ENCODE peak calls at places on chromosomes 2 and 18, in nine cellular contexts. Y, C, Z, W, X, K, B, L and R are unnamed samples.

GRCh38 chr2:222492683-222493082 is 68.3 kb downstream of the SGPP2 start:
- DNase-seq in Y (no peak), C (no peak), Z (no peak), W (no peak), X (no peak), K (no peak), B (no peak), L (no peak), R (no peak)

GRCh38 chr18:48859311-48860275 is 91.2 kb downstream of the SMAD7 start:
- DNase-seq in Y (peak), C (no peak), Z (no peak), W (peak), X (peak), K (peak), B (no peak), L (no peak), R (peak)

GRCh38 chr2:238988752-238989151 is 140.9 kb downstream of the TWIST2 start:
- DNase-seq in Y (no peak), C (no peak), Z (no peak), W (no peak), X (no peak), K (no peak), B (no peak), L (no peak), R (no peak)

GRCh38 chr18:5824370-5824984 is 70.8 kb downstream of the TMEM200C start:
- DNase-seq in Y (no peak), C (no peak), Z (no peak), W (no peak), X (no peak), K (no peak), B (no peak), L (no peak), R (no peak)

GRCh38 chr2:85924522-85924921 is 35.7 kb upstream of the ST3GAL5 start:
- DNase-seq in Y (peak), C (no peak), Z (no peak), W (no peak), X (no peak), K (no peak), B (peak), L (no peak), R (peak)

GRCh38 chr18:28407681-28408080 is 230.8 kb upstream of the CDH2 start:
- DNase-seq in Y (no peak), C (no peak), Z (no peak), W (no peak), X (no peak), K (no peak), B (peak), L (no peak), R (no peak)

GRCh38 chr2:85578243-85579180 is 1.1 kb downstream of the VAMP8 start:
- DNase-seq in Y (no peak), C (no peak), Z (no peak), W (no peak), X (no peak), K (no peak), B (no peak), L (peak), R (no peak)

GRCh38 chr2:11829947-11830707 is 83.7 kb downstream of the LPIN1 start:
- DNase-seq in Y (peak), C (peak), Z (peak), W (peak), X (peak), K (peak), B (peak), L (peak), R (peak)

GRCh38 chr2:61247204-61247812 is 85.3 kb downstream of the C2orf74 start:
- DNase-seq in Y (peak), C (no peak), Z (no peak), W (no peak), X (no peak), K (no peak), B (peak), L (no peak), R (no peak)

GRCh38 chr18:63878343-63878742 is 9.2 kb upstream of the SERPINB2 start:
- DNase-seq in Y (no peak), C (no peak), Z (no peak), W (no peak), X (no peak), K (no peak), B (peak), L (no peak), R (no peak)

GRCh38 chr18:29321561-29321960 is 1144.6 kb upstream of the CDH2 start:
- DNase-seq in Y (no peak), C (no peak), Z (no peak), W (no peak), X (no peak), K (no peak), B (no peak), L (no peak), R (no peak)

GRCh38 chr18:45243347-45244095 is 371.8 kb upstream of the SLC14A2 start:
- DNase-seq in Y (no peak), C (no peak), Z (no peak), W (no peak), X (no peak), K (no peak), B (peak), L (no peak), R (no peak)

GRCh38 chr2:1887915-1888314 is 143.6 kb upstream of the PXDN start:
- DNase-seq in Y (no peak), C (no peak), Z (no peak), W (no peak), X (no peak), K (no peak), B (peak), L (no peak), R (no peak)

GRCh38 chr2:181656450-181657261 is at the start of gene CERKL:
- DNase-seq in Y (no peak), C (no peak), Z (peak), W (no peak), X (no peak), K (peak), B (peak), L (peak), R (no peak)